ENCODE peak calls at places on chromosome 3, in seven cellular contexts. A is AG04450, W is pancreas, H is heart right ventricle, P is mammary epithelial cell, L is stomach, V is fibroblast of lung. S is an unnamed sample.

GRCh38 chr3:26018889-26019288 is 229.0 kb downstream of the OXSM start:
- DNase-seq in A (no peak), W (no peak), H (no peak), P (no peak), L (no peak), V (no peak), S (no peak)

GRCh38 chr3:74003712-74004111 is 379.0 kb upstream of the PDZRN3 start:
- DNase-seq in A (no peak), W (no peak), H (no peak), P (no peak), L (no peak), V (no peak), S (no peak)

GRCh38 chr3:15032650-15033049 is 32.5 kb downstream of the MRPS25 start:
- DNase-seq in A (no peak), W (no peak), H (no peak), P (no peak), L (no peak), V (no peak), S (no peak)

GRCh38 chr3:114552527-114552812 is 258.6 kb downstream of the TIGIT start:
- DNase-seq in A (no peak), W (no peak), H (no peak), P (no peak), L (no peak), V (no peak), S (no peak)

GRCh38 chr3:141530133-141530768 is 43.4 kb downstream of the RASA2 start:
- DNase-seq in A (peak), W (no peak), H (no peak), P (peak), L (no peak), V (peak), S (peak)

GRCh38 chr3:190614466-190615384 is 100.8 kb downstream of the IL1RAP start:
- DNase-seq in A (no peak), W (no peak), H (no peak), P (no peak), L (no peak), V (no peak), S (no peak)

GRCh38 chr3:24315991-24316390 is 178.7 kb downstream of the THRB start:
- DNase-seq in A (no peak), W (no peak), H (no peak), P (peak), L (no peak), V (peak), S (peak)

GRCh38 chr3:11717768-11718581 is 74.3 kb upstream of the VGLL4 start:
- DNase-seq in A (no peak), W (no peak), H (no peak), P (peak), L (no peak), V (peak), S (peak)

DNA sequence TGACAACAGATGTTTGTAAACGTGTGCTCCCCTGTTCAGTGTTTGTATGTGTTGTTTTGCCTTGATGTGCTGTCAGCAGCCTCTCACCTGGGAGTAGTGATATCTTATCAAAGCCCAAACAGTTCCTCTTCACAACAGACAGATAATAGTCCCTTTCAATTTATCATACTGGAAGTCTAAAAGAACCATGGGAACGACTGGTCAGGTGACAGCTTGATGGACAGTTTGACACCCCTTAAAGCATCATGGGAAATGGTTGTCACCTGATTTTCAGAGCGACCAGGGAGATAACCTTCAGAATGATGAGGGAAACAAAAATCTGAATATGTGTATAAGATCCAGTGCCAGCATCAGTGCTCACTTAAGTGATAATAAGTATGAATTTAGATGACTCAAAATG is 146.3 kb upstream of the SOX2 start:
- DNase-seq in A (no peak), W (no peak), H (no peak), P (no peak), L (no peak), V (no peak), S (no peak)
- H3K27ac ChIP-seq in A (no peak), W (no peak), H (no peak), P (no peak), L (no peak), V (no peak), S (no peak)

GRCh38 chr3:128498127-128498626 is 5.2 kb upstream of the GATA2 start:
- DNase-seq in A (no peak), W (no peak), H (no peak), P (no peak), L (no peak), V (no peak), S (no peak)
- TF ChIP-seq CTCF in A (no peak), W (no peak), H (no peak), P (no peak), L (no peak), V (no peak), S (no peak)

DNA sequence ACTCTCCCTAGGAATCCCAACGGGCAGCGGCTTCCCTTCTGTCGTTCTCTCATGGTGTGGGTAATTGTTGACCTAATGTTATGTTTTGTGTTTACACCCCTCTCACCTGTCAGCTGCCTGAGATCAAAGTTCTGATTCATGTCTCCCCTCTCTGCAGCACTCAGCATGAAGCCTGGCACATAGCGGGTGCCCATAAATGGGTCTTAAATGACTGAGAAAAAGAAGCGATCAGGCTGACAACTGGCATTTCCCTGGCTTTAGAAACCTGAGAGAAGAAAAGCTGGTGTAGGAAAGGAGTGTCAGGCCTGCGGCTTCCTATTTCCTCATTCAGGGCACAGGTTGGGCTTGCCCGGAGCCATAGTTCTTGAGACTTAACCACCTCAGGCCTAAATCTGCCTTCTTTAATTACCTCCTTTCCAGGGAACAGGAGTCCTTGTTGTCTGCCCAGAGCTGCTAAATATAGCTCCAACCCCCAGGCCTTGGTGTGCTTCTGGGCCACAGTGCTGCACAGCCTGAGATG is 31.8 kb downstream of the LPP start:
- DNase-seq in A (no peak), W (no peak), H (no peak), P (peak), L (peak), V (peak), S (no peak)
- H3K27ac ChIP-seq in A (no peak), W (peak), H (peak), P (peak), L (peak), V (no peak), S (peak)

DNA sequence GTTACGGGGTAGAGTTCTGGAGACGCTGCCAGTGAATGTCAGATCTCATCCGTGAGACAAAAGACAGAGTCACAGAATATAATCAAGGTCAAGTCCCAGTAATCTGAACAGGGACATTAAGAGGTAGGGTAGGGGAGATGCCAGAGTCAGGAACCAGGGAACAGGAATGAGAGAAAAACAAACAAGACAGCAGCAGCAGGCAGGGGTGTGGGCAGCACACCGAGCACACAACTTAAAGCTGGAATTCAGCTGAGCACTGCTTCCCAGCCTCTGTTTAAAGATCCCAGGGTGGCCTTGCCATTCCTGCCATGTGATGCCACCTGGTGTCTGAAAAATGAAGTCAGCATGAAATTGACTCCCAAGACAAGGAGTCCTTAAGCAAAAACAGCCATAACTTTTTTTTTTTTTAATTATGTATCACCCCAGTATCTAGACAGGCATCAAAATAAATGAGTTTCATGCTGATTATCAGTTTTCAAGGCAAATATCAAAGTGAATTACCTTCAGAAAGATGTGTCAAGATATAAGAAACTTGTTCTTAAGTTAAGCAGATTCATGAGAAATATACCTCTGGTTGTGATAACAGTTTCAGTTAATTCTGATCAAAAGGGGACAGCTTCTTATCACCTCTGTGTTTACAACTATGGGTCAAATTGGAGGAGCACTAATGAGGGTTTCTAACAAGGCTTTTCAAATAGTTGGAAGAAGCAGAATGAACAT is 203.7 kb downstream of the SLC9A9 start:
- DNase-seq in A (peak), W (no peak), H (no peak), P (peak), L (peak), V (peak), S (peak)
- TF ChIP-seq CTCF in A (peak), W (peak), H (peak), P (peak), L (peak), V (peak), S (peak)

S was measured in cardiac muscle cell.